ENCODE peak calls at places on chromosomes 5 and 9, in ten cellular contexts. R is stomach, U is upper lobe of left lung, I is neuronal stem cell, L is BE2C, O is heart left ventricle, F is cardiac muscle cell, C is GM23248, X is tibial nerve, Q is mucosa of descending colon. J is an unnamed sample.

GRCh38 chr9:89435315-89435823 is 62.5 kb downstream of the SEMA4D start:
- DNase-seq in R (peak; percentile 90), U (peak; percentile 88), I (peak; percentile 18), L (no peak), O (no peak), F (no peak), C (no peak), X (no peak), Q (peak; percentile 95), J (peak; percentile 86)

GRCh38 chr9:5186416-5187169 is 1.2 kb upstream of the INSL6 start:
- DNase-seq in R (peak; percentile 59), U (peak; percentile 58), I (peak; percentile 21), L (peak; percentile 39), O (peak; percentile 29), F (peak; percentile 75), C (peak; percentile 74), X (no peak), Q (no peak), J (no peak)

GRCh38 chr9:126682928-126683697 is 69.4 kb downstream of the LMX1B start:
- DNase-seq in R (no peak), U (no peak), I (no peak), L (no peak), O (peak; percentile 38), F (no peak), C (peak; percentile 15), X (no peak), Q (no peak), J (no peak)

GRCh38 chr5:148336704-148337435 is 1.5 kb downstream of the SPINK9 start:
- DNase-seq in R (no peak), U (no peak), I (no peak), L (no peak), O (no peak), F (no peak), C (no peak), X (no peak), Q (no peak), J (no peak)

GRCh38 chr5:167244583-167244982 is 1046.9 kb upstream of the WWC1 start:
- DNase-seq in R (no peak), U (no peak), I (peak; percentile 61), L (no peak), O (no peak), F (peak; percentile 18), C (no peak), X (no peak), Q (no peak), J (no peak)

GRCh38 chr5:179306191-179307005 is 38.9 kb downstream of the ADAMTS2 start:
- DNase-seq in R (no peak), U (no peak), I (no peak), L (no peak), O (no peak), F (no peak), C (peak; percentile 57), X (no peak), Q (peak; percentile 25), J (peak; percentile 58)

GRCh38 chr9:135887021-135887507 is 20.3 kb downstream of the CAMSAP1 start:
- DNase-seq in R (peak; percentile 24), U (no peak), I (no peak), L (peak; percentile 53), O (peak; percentile 39), F (no peak), C (peak; percentile 37), X (no peak), Q (no peak), J (no peak)

GRCh38 chr5:2651116-2651515 is 100.4 kb downstream of the IRX2 start:
- DNase-seq in R (no peak), U (no peak), I (no peak), L (no peak), O (no peak), F (no peak), C (no peak), X (no peak), Q (no peak), J (no peak)

GRCh38 chr5:164362835-164363234 is 857.4 kb downstream of the MAT2B start:
- DNase-seq in R (no peak), U (no peak), I (no peak), L (no peak), O (no peak), F (no peak), C (no peak), X (no peak), Q (no peak), J (no peak)

GRCh38 chr9:114174876-114175771 is 19.8 kb downstream of the COL27A1 start:
- DNase-seq in R (no peak), U (no peak), I (no peak), L (no peak), O (peak; percentile 67), F (peak; percentile 42), C (peak; percentile 77), X (no peak), Q (no peak), J (no peak)

GRCh38 chr5:148467958-148468357 is 84.2 kb downstream of the FBXO38 start:
- DNase-seq in R (no peak), U (no peak), I (no peak), L (no peak), O (no peak), F (no peak), C (no peak), X (no peak), Q (no peak), J (no peak)

GRCh38 chr9:33202552-33203300 is 35.6 kb upstream of the B4GALT1 start:
- DNase-seq in R (peak; percentile 42), U (peak; percentile 52), I (no peak), L (no peak), O (peak; percentile 67), F (peak; percentile 95), C (peak; percentile 47), X (peak; percentile 41), Q (peak; percentile 78), J (no peak)
- H3K4me3 ChIP-seq in R (no peak overlapping the region), U (no peak overlapping the region), I (no peak overlapping the region), L (no peak overlapping the region), O (no peak overlapping the region), F (no peak overlapping the region), C (no peak overlapping the region), X (peak overlapping the region; percentile 8), Q (no peak overlapping the region), J (no peak overlapping the region)

GRCh38 chr9:91775708-91776028 is 174.4 kb downstream of the ROR2 start:
- DNase-seq in R (no peak), U (no peak), I (no peak), L (no peak), O (no peak), F (no peak), C (no peak), X (no peak), Q (no peak), J (no peak)

GRCh38 chr9:91777437-91777836 is 172.6 kb downstream of the ROR2 start:
- DNase-seq in R (no peak), U (no peak), I (no peak), L (no peak), O (no peak), F (peak; percentile 91), C (peak; percentile 86), X (no peak), Q (no peak), J (no peak)

GRCh38 chr9:91776409-91777365 is 173.3 kb downstream of the ROR2 start:
- DNase-seq in R (no peak), U (no peak), I (no peak), L (no peak), O (no peak), F (peak; percentile 85), C (peak; percentile 54), X (no peak), Q (no peak), J (no peak)

GRCh38 chr9:91775011-91775707 is 174.9 kb downstream of the ROR2 start:
- DNase-seq in R (peak; percentile 80), U (peak; percentile 55), I (peak; percentile 69), L (peak; percentile 81), O (peak; percentile 42), F (peak; percentile 71), C (peak; percentile 71), X (peak; percentile 34), Q (peak; percentile 62), J (no peak)

GRCh38 chr9:91778031-91778430 is 172.0 kb downstream of the ROR2 start:
- DNase-seq in R (no peak), U (no peak), I (no peak), L (no peak), O (no peak), F (peak; percentile 20), C (peak; percentile 60), X (no peak), Q (no peak), J (no peak)
- H3K36me3 ChIP-seq in R (no peaks in the 10 kb centered on the region), U (no peaks in the 10 kb centered on the region), I (no peaks in the 10 kb centered on the region), L (peaks cover 7% of the 10 kb centered on the region), O (no peaks in the 10 kb centered on the region), F (no peaks in the 10 kb centered on the region), C (no peaks in the 10 kb centered on the region), X (no peaks in the 10 kb centered on the region), Q (no peaks in the 10 kb centered on the region), J (no peaks in the 10 kb centered on the region)

DNA sequence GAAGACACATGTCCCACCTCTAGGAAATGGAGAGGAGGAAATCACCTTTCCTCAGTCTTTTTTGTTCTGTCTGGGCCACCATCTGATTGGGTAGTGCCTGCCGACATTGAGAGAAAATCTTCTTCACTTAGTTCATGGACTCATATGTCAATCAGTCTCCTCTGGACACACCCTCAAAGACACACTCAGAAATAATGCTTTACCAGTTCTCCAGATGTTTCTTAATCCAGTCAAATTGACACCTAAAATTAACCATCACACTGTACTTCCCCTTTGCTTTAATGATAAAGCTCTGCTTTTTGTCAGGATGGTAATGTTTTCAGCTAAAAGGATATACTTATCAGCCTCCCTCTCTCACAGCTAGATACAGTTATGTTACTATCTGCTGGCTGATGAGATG is 267.3 kb downstream of the CD180 start:
- DNase-seq in R (no peak), U (no peak), I (no peak), L (no peak), O (no peak), F (no peak), C (no peak), X (no peak), Q (no peak), J (no peak)
- H3K4me3 ChIP-seq in R (no peak overlapping the region), U (no peak overlapping the region), I (no peak overlapping the region), L (no peak overlapping the region), O (no peak overlapping the region), F (no peak overlapping the region), C (no peak overlapping the region), X (no peak overlapping the region), Q (no peak overlapping the region), J (no peak overlapping the region)

GRCh38 chr5:138538943-138539627 is 4.0 kb downstream of the ETF1 start:
- DNase-seq in R (no peak), U (no peak), I (no peak), L (no peak), O (no peak), F (no peak), C (no peak), X (no peak), Q (no peak), J (no peak)

GRCh38 chr5:138536665-138537315 is 6.2 kb downstream of the ETF1 start:
- DNase-seq in R (no peak), U (no peak), I (no peak), L (no peak), O (no peak), F (peak; percentile 34), C (peak; percentile 59), X (no peak), Q (no peak), J (no peak)

GRCh38 chr5:138539791-138540190 is 3.2 kb downstream of the ETF1 start:
- DNase-seq in R (no peak), U (no peak), I (no peak), L (no peak), O (no peak), F (no peak), C (no peak), X (no peak), Q (no peak), J (no peak)

GRCh38 chr5:138533973-138534941 is 8.8 kb downstream of the ETF1 start:
- DNase-seq in R (no peak), U (no peak), I (no peak), L (no peak), O (no peak), F (no peak), C (peak; percentile 25), X (no peak), Q (no peak), J (no peak)

GRCh38 chr5:138536215-138536614 is 6.8 kb downstream of the ETF1 start:
- DNase-seq in R (no peak), U (no peak), I (no peak), L (no peak), O (no peak), F (no peak), C (no peak), X (no peak), Q (no peak), J (no peak)
- H3K36me3 ChIP-seq in R (no peaks in the 10 kb centered on the region), U (no peaks in the 10 kb centered on the region), I (peaks cover 9% of the 10 kb centered on the region), L (peaks cover 73% of the 10 kb centered on the region), O (peaks cover 45% of the 10 kb centered on the region), F (no peaks in the 10 kb centered on the region), C (peaks cover 18% of the 10 kb centered on the region), X (peaks cover 5% of the 10 kb centered on the region), Q (no peaks in the 10 kb centered on the region), J (peaks cover 21% of the 10 kb centered on the region)

J was measured in upper lobe of right lung.